ENCODE peak calls at places on chromosomes 16 and 17, in six cellular contexts. D is NCI-H69; J is D341Med; C is EH; K is stimulated activated CD8-positive, alpha-beta memory T cell treated with anti-CD3 and anti-CD28 coated beads, Interleukin-2, amount 100 ng/mL, for 1 hour; B is fibroblast of pulmonary artery. N is an unnamed sample.

GRCh38 chr16:762049-762513 is 1.5 kb downstream of the MSLN start:
- DNase-seq in D (no peak), J (no peak), C (no peak), K (no peak), B (no peak), N (no peak)

GRCh38 chr16:54239441-54239840 is 47.1 kb downstream of the IRX3 start:
- DNase-seq in D (no peak), J (no peak), C (no peak), K (no peak), B (no peak), N (no peak)

GRCh38 chr16:67928147-67928546 is 3.5 kb downstream of the CTRL start:
- DNase-seq in D (no peak), J (no peak), C (no peak), K (no peak), B (no peak), N (no peak)

GRCh38 chr16:85316321-85316919 is 204.1 kb upstream of the CIBAR2 start:
- DNase-seq in D (peak; percentile 58), J (peak; percentile 81), C (peak; percentile 63), K (no peak), B (peak; percentile 70), N (peak; percentile 54)

GRCh38 chr16:81697321-81697885 is 81.7 kb upstream of the PLCG2 start:
- DNase-seq in D (peak; percentile 50), J (peak; percentile 74), C (peak; percentile 65), K (peak; percentile 30), B (peak; percentile 68), N (peak; percentile 72)

GRCh38 chr17:80169784-80170500 is at the start of gene CARD14:
- DNase-seq in D (no peak), J (no peak), C (no peak), K (no peak), B (no peak), N (no peak)

GRCh38 chr16:14310519-14310991 is 239.4 kb downstream of the MRTFB start:
- DNase-seq in D (no peak), J (no peak), C (peak; percentile 27), K (no peak), B (peak; percentile 25), N (no peak)

GRCh38 chr17:5418858-5419355 is 555 bp downstream of the NUP88 start:
- DNase-seq in D (peak; percentile 58), J (no peak), C (peak; percentile 41), K (peak; percentile 12), B (peak; percentile 39), N (peak; percentile 62)

GRCh38 chr17:78933025-78933958 is 8.1 kb upstream of the TIMP2 start:
- DNase-seq in D (peak; percentile 78), J (no peak), C (peak; percentile 99), K (peak; percentile 4), B (peak; percentile 97), N (peak; percentile 100)

GRCh38 chr16:89343501-89344291 is 126.2 kb downstream of the ZNF778 start:
- DNase-seq in D (peak; percentile 88), J (no peak), C (peak; percentile 80), K (no peak), B (no peak), N (peak; percentile 37)

GRCh38 chr17:2975469-2975958 is 87.9 kb downstream of the OR1D5 start:
- DNase-seq in D (peak; percentile 89), J (peak; percentile 72), C (peak; percentile 54), K (no peak), B (peak; percentile 65), N (no peak)

GRCh38 chr17:36848008-36848902 is 89.0 kb upstream of the LHX1 start:
- DNase-seq in D (no peak), J (no peak), C (no peak), K (no peak), B (peak; percentile 21), N (no peak)

GRCh38 chr16:74094514-74094913 is 202.1 kb upstream of the PSMD7 start:
- DNase-seq in D (no peak), J (no peak), C (no peak), K (no peak), B (no peak), N (no peak)

GRCh38 chr17:83092186-83092585 is 12.8 kb downstream of the METRNL start:
- DNase-seq in D (no peak), J (no peak), C (no peak), K (no peak), B (no peak), N (no peak)

GRCh38 chr16:15988268-15989013 is 39.0 kb downstream of the ABCC1 start:
- DNase-seq in D (peak; percentile 84), J (no peak), C (peak; percentile 53), K (no peak), B (peak; percentile 60), N (peak; percentile 54)

GRCh38 chr17:67377727-67378443 is 804 bp downstream of the PITPNC1 start:
- DNase-seq in D (peak; percentile 80), J (peak; percentile 84), C (peak; percentile 58), K (peak; percentile 20), B (peak; percentile 56), N (peak; percentile 38)

GRCh38 chr16:3112058-3112880 is at the start of gene ZNF205:
- DNase-seq in D (peak; percentile 94), J (peak; percentile 87), C (peak; percentile 71), K (no peak), B (peak; percentile 78), N (peak; percentile 68)

GRCh38 chr16:66427036-66427446 is at the start of gene BEAN1:
- DNase-seq in D (peak; percentile 51), J (peak; percentile 68), C (peak; percentile 37), K (no peak), B (no peak), N (peak; percentile 14)

GRCh38 chr16:3564130-3564888 is 12.9 kb downstream of the NLRC3 start:
- DNase-seq in D (no peak), J (peak; percentile 33), C (no peak), K (no peak), B (no peak), N (no peak)

GRCh38 chr17:74810699-74811485 is 34.7 kb upstream of the NAT9 start:
- DNase-seq in D (no peak), J (no peak), C (no peak), K (no peak), B (no peak), N (no peak)

GRCh38 chr17:69593716-69594115 is 179.2 kb downstream of the MAP2K6 start:
- DNase-seq in D (no peak), J (no peak), C (peak; percentile 47), K (no peak), B (no peak), N (peak; percentile 62)

GRCh38 chr16:2498085-2498484 is 15.7 kb upstream of the ATP6V0C start:
- DNase-seq in D (no peak), J (no peak), C (no peak), K (no peak), B (no peak), N (no peak)

N was measured in iris pigment epithelial cell.